ENCODE peak calls at places on chromosomes 5 and 9, in seven cellular contexts. One of them, this sample, is unnamed. For H3K4me1, the result is how much of the 10 kb centered on the place peaks cover.

GRCh38 chr5:32331217-32331926 is 18.6 kb upstream of the MTMR12 start:
- DNase-seq in GM23248: no peak
- DNase-seq in MM.1S: no peak
- DNase-seq in PC-3: peak
- DNase-seq in HCT116: no peak
- DNase-seq in GM23338: no peak
- DNase-seq in SK-N-SH: no peak
- DNase-seq in this sample: no peak

GRCh38 chr5:32446660-32447059 is 2.1 kb upstream of the ZFR start:
- DNase-seq in GM23248: no peak
- DNase-seq in MM.1S: no peak
- DNase-seq in PC-3: no peak
- DNase-seq in HCT116: no peak
- DNase-seq in GM23338: no peak
- DNase-seq in SK-N-SH: no peak
- DNase-seq in this sample: no peak

GRCh38 chr5:179805070-179805528 is 1.6 kb downstream of the MGAT4B start:
- DNase-seq in GM23248: no peak
- DNase-seq in MM.1S: no peak
- DNase-seq in PC-3: no peak
- DNase-seq in HCT116: no peak
- DNase-seq in GM23338: no peak
- DNase-seq in SK-N-SH: peak
- DNase-seq in this sample: no peak

GRCh38 chr5:3845249-3845648 is 249.6 kb downstream of the IRX1 start:
- DNase-seq in GM23248: no peak
- DNase-seq in MM.1S: no peak
- DNase-seq in PC-3: no peak
- DNase-seq in HCT116: no peak
- DNase-seq in GM23338: no peak
- DNase-seq in SK-N-SH: no peak
- DNase-seq in this sample: no peak

GRCh38 chr5:69093771-69094570 is at the start of gene SLC30A5:
- DNase-seq in GM23248: peak
- DNase-seq in MM.1S: peak
- DNase-seq in PC-3: peak
- DNase-seq in HCT116: peak
- DNase-seq in GM23338: peak
- DNase-seq in SK-N-SH: peak
- DNase-seq in this sample: peak

GRCh38 chr5:127409923-127410675 is 107.3 kb upstream of the PRRC1 start:
- DNase-seq in GM23248: peak
- DNase-seq in MM.1S: no peak
- DNase-seq in PC-3: no peak
- DNase-seq in HCT116: no peak
- DNase-seq in GM23338: no peak
- DNase-seq in SK-N-SH: no peak
- DNase-seq in this sample: no peak

GRCh38 chr5:75622564-75622963 is 11.3 kb downstream of the ANKDD1B start:
- DNase-seq in GM23248: no peak
- DNase-seq in MM.1S: no peak
- DNase-seq in PC-3: peak
- DNase-seq in HCT116: peak
- DNase-seq in GM23338: no peak
- DNase-seq in SK-N-SH: no peak
- DNase-seq in this sample: no peak

GRCh38 chr5:137273511-137273910 is 225.6 kb downstream of the SPOCK1 start:
- DNase-seq in GM23248: peak
- DNase-seq in MM.1S: no peak
- DNase-seq in PC-3: peak
- DNase-seq in HCT116: no peak
- DNase-seq in GM23338: no peak
- DNase-seq in SK-N-SH: no peak
- DNase-seq in this sample: no peak

GRCh38 chr5:180302256-180302655 is 10.4 kb upstream of the MAPK9 start:
- DNase-seq in GM23248: no peak
- DNase-seq in MM.1S: no peak
- DNase-seq in PC-3: peak
- DNase-seq in HCT116: no peak
- DNase-seq in GM23338: no peak
- DNase-seq in SK-N-SH: no peak
- DNase-seq in this sample: no peak

GRCh38 chr5:143355710-143356109 is 47.8 kb downstream of the NR3C1 start:
- DNase-seq in GM23248: peak
- DNase-seq in MM.1S: no peak
- DNase-seq in PC-3: peak
- DNase-seq in HCT116: peak
- DNase-seq in GM23338: no peak
- DNase-seq in SK-N-SH: peak
- DNase-seq in this sample: no peak

GRCh38 chr5:18270635-18271338 is 636.5 kb downstream of the TAF11L14 start:
- DNase-seq in GM23248: no peak
- DNase-seq in MM.1S: no peak
- DNase-seq in PC-3: peak
- DNase-seq in HCT116: no peak
- DNase-seq in GM23338: no peak
- DNase-seq in SK-N-SH: no peak
- DNase-seq in this sample: no peak

GRCh38 chr9:121478816-121479676 is 20.6 kb downstream of the GGTA1 start:
- DNase-seq in GM23248: no peak
- DNase-seq in MM.1S: no peak
- DNase-seq in PC-3: no peak
- DNase-seq in HCT116: no peak
- DNase-seq in GM23338: no peak
- DNase-seq in SK-N-SH: no peak
- DNase-seq in this sample: peak

GRCh38 chr5:169281625-169282024 is 19.3 kb downstream of the SLIT3 start:
- DNase-seq in GM23248: no peak
- DNase-seq in MM.1S: no peak
- DNase-seq in PC-3: no peak
- DNase-seq in HCT116: no peak
- DNase-seq in GM23338: no peak
- DNase-seq in SK-N-SH: peak
- DNase-seq in this sample: no peak

GRCh38 chr9:118121361-118121760 is 417.2 kb downstream of the TLR4 start:
- DNase-seq in GM23248: no peak
- DNase-seq in MM.1S: no peak
- DNase-seq in PC-3: no peak
- DNase-seq in HCT116: no peak
- DNase-seq in GM23338: no peak
- DNase-seq in SK-N-SH: no peak
- DNase-seq in this sample: no peak

GRCh38 chr5:164578401-164578800 is 1073.0 kb downstream of the MAT2B start:
- DNase-seq in GM23248: no peak
- DNase-seq in MM.1S: no peak
- DNase-seq in PC-3: no peak
- DNase-seq in HCT116: no peak
- DNase-seq in GM23338: no peak
- DNase-seq in SK-N-SH: no peak
- DNase-seq in this sample: no peak

GRCh38 chr9:76607730-76608475 is 148.9 kb downstream of the GCNT1 start:
- DNase-seq in GM23248: no peak
- DNase-seq in MM.1S: no peak
- DNase-seq in PC-3: no peak
- DNase-seq in HCT116: no peak
- DNase-seq in GM23338: no peak
- DNase-seq in SK-N-SH: no peak
- DNase-seq in this sample: no peak

GRCh38 chr5:1171340-1171941 is 30.0 kb upstream of the SLC6A19 start:
- DNase-seq in GM23248: peak
- DNase-seq in MM.1S: no peak
- DNase-seq in PC-3: peak
- DNase-seq in HCT116: no peak
- DNase-seq in GM23338: no peak
- DNase-seq in SK-N-SH: no peak
- DNase-seq in this sample: no peak

GRCh38 chr5:176384991-176385390 is 3.4 kb downstream of the NOP16 start:
- DNase-seq in GM23248: no peak
- DNase-seq in MM.1S: no peak
- DNase-seq in PC-3: no peak
- DNase-seq in HCT116: no peak
- DNase-seq in GM23338: no peak
- DNase-seq in SK-N-SH: no peak
- DNase-seq in this sample: no peak

GRCh38 chr5:143341807-143342570 is 61.5 kb downstream of the NR3C1 start:
- DNase-seq in GM23248: peak
- DNase-seq in MM.1S: no peak
- DNase-seq in PC-3: peak
- DNase-seq in HCT116: peak
- DNase-seq in GM23338: no peak
- DNase-seq in SK-N-SH: no peak
- DNase-seq in this sample: no peak

GRCh38 chr9:19701274-19701673 is 87.6 kb downstream of the SLC24A2 start:
- DNase-seq in GM23248: no peak
- DNase-seq in MM.1S: no peak
- DNase-seq in PC-3: no peak
- DNase-seq in HCT116: no peak
- DNase-seq in GM23338: no peak
- DNase-seq in SK-N-SH: no peak
- DNase-seq in this sample: no peak

GRCh38 chr9:11319477-11320060 is 706.8 kb upstream of the PTPRD start:
- DNase-seq in GM23248: peak
- DNase-seq in MM.1S: peak
- DNase-seq in PC-3: peak
- DNase-seq in HCT116: no peak
- DNase-seq in GM23338: peak
- DNase-seq in SK-N-SH: peak
- DNase-seq in this sample: peak

GRCh38 chr5:9112520-9113291 is 433.2 kb downstream of the SEMA5A start:
- DNase-seq in GM23248: no peak
- DNase-seq in MM.1S: no peak
- DNase-seq in PC-3: no peak
- DNase-seq in HCT116: no peak
- DNase-seq in GM23338: no peak
- DNase-seq in SK-N-SH: no peak
- DNase-seq in this sample: no peak

GRCh38 chr9:85147046-85147640 is 477.6 kb downstream of the NTRK2 start:
- DNase-seq in GM23248: no peak
- DNase-seq in MM.1S: no peak
- DNase-seq in PC-3: no peak
- DNase-seq in HCT116: no peak
- DNase-seq in GM23338: no peak
- DNase-seq in SK-N-SH: no peak
- DNase-seq in this sample: no peak

GRCh38 chr5:68265822-68266395 is 50.4 kb downstream of the PIK3R1 start:
- DNase-seq in GM23248: peak
- DNase-seq in MM.1S: no peak
- DNase-seq in PC-3: no peak
- DNase-seq in HCT116: no peak
- DNase-seq in GM23338: no peak
- DNase-seq in SK-N-SH: no peak
- DNase-seq in this sample: no peak

GRCh38 chr5:107570805-107571531 is 99.8 kb downstream of the EFNA5 start:
- DNase-seq in GM23248: no peak
- DNase-seq in MM.1S: peak
- DNase-seq in PC-3: no peak
- DNase-seq in HCT116: no peak
- DNase-seq in GM23338: peak
- DNase-seq in SK-N-SH: no peak
- DNase-seq in this sample: peak

GRCh38 chr5:61840354-61840753 is 465.7 kb upstream of the KIF2A start:
- DNase-seq in GM23248: peak
- DNase-seq in MM.1S: no peak
- DNase-seq in PC-3: no peak
- DNase-seq in HCT116: no peak
- DNase-seq in GM23338: peak
- DNase-seq in SK-N-SH: no peak
- DNase-seq in this sample: no peak
- TF ChIP-seq EZH2phosphoT487 in GM23248: no peak
- TF ChIP-seq EZH2phosphoT487 in MM.1S: no peak
- TF ChIP-seq EZH2phosphoT487 in PC-3: no peak
- TF ChIP-seq EZH2phosphoT487 in HCT116: no peak
- TF ChIP-seq EZH2phosphoT487 in GM23338: no peak
- TF ChIP-seq EZH2phosphoT487 in SK-N-SH: no peak
- TF ChIP-seq EZH2phosphoT487 in this sample: no peak

GRCh38 chr9:71762900-71763653 is 5.2 kb downstream of the CEMIP2 start:
- DNase-seq in GM23248: peak
- DNase-seq in MM.1S: no peak
- DNase-seq in PC-3: peak
- DNase-seq in HCT116: no peak
- DNase-seq in GM23338: no peak
- DNase-seq in SK-N-SH: no peak
- DNase-seq in this sample: no peak

GRCh38 chr9:71760901-71761300 is 7.4 kb downstream of the CEMIP2 start:
- DNase-seq in GM23248: no peak
- DNase-seq in MM.1S: no peak
- DNase-seq in PC-3: no peak
- DNase-seq in HCT116: no peak
- DNase-seq in GM23338: peak
- DNase-seq in SK-N-SH: no peak
- DNase-seq in this sample: peak

GRCh38 chr9:71764438-71764837 is 3.9 kb downstream of the CEMIP2 start:
- DNase-seq in GM23248: no peak
- DNase-seq in MM.1S: no peak
- DNase-seq in PC-3: no peak
- DNase-seq in HCT116: no peak
- DNase-seq in GM23338: no peak
- DNase-seq in SK-N-SH: no peak
- DNase-seq in this sample: no peak

GRCh38 chr9:71763752-71764332 is 4.5 kb downstream of the CEMIP2 start:
- DNase-seq in GM23248: peak
- DNase-seq in MM.1S: no peak
- DNase-seq in PC-3: peak
- DNase-seq in HCT116: no peak
- DNase-seq in GM23338: no peak
- DNase-seq in SK-N-SH: no peak
- DNase-seq in this sample: no peak

GRCh38 chr9:71761938-71762353 is 6.4 kb downstream of the CEMIP2 start:
- DNase-seq in GM23248: no peak
- DNase-seq in MM.1S: no peak
- DNase-seq in PC-3: peak
- DNase-seq in HCT116: no peak
- DNase-seq in GM23338: no peak
- DNase-seq in SK-N-SH: no peak
- DNase-seq in this sample: no peak
- H3K4me1 ChIP-seq in GM23248: half or more
- H3K4me1 ChIP-seq in MM.1S: under half
- H3K4me1 ChIP-seq in PC-3: half or more
- H3K4me1 ChIP-seq in HCT116: half or more
- H3K4me1 ChIP-seq in GM23338: half or more
- H3K4me1 ChIP-seq in SK-N-SH: under half
- H3K4me1 ChIP-seq in this sample: half or more

GRCh38 chr9:91164724-91165520 is 196.8 kb downstream of the AUH start:
- DNase-seq in GM23248: peak
- DNase-seq in MM.1S: peak
- DNase-seq in PC-3: peak
- DNase-seq in HCT116: peak
- DNase-seq in GM23338: no peak
- DNase-seq in SK-N-SH: no peak
- DNase-seq in this sample: no peak
- H2AFZ ChIP-seq in GM23248: peak
- H2AFZ ChIP-seq in MM.1S: peak
- H2AFZ ChIP-seq in PC-3: peak
- H2AFZ ChIP-seq in HCT116: peak
- H2AFZ ChIP-seq in GM23338: no peak
- H2AFZ ChIP-seq in SK-N-SH: peak
- H2AFZ ChIP-seq in this sample: no peak

DNA sequence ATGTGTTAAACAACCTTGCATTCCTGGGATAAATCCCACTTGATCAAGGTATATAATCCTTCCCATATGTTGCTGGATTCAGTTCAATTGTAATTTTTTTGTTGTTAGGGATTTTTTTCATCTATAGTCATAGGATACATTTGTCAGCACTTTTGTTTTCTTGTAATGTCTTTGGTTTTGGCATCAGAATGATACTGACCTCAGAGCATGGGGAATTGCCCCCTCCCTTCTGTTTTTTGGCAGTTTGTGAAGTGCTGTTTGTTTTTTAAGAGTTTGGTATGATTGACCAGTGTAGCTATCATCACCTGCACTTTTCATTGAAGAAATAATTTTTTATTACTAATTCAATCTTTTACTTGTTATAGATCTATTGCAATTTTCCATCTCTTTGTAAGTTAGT is 176.8 kb upstream of the RASEF start:
- DNase-seq in GM23248: no peak
- DNase-seq in MM.1S: no peak
- DNase-seq in PC-3: no peak
- DNase-seq in HCT116: no peak
- DNase-seq in GM23338: no peak
- DNase-seq in SK-N-SH: no peak
- DNase-seq in this sample: no peak
- TF ChIP-seq EZH2phosphoT487 in GM23248: no peak
- TF ChIP-seq EZH2phosphoT487 in MM.1S: no peak
- TF ChIP-seq EZH2phosphoT487 in PC-3: no peak
- TF ChIP-seq EZH2phosphoT487 in HCT116: no peak
- TF ChIP-seq EZH2phosphoT487 in GM23338: no peak
- TF ChIP-seq EZH2phosphoT487 in SK-N-SH: no peak
- TF ChIP-seq EZH2phosphoT487 in this sample: no peak

This sample was measured in neural progenitor cell.